ENCODE peak calls at places on chromosomes 6 and 20, in five cellular contexts. One of them, this sample, is unnamed.

GRCh38 chr20:47336013-47336754 is 20.3 kb downstream of the ZMYND8 start:
- DNase-seq in LoVo: no peak
- DNase-seq in AG20443: peak
- DNase-seq in stimulated activated CD8-positive, alpha-beta memory T cell treated with anti-CD3 and anti-CD28 coated beads, Interleukin-2, amount 100 ng/mL, for 48 hours: no peak
- DNase-seq in mucosa of descending colon: no peak
- DNase-seq in this sample: no peak

GRCh38 chr6:162200036-162200435 is 527.5 kb downstream of the PRKN start:
- DNase-seq in stimulated activated CD8-positive, alpha-beta memory T cell treated with anti-CD3 and anti-CD28 coated beads, Interleukin-2, amount 100 ng/mL, for 48 hours: no peak
- DNase-seq in AG20443: no peak
- DNase-seq in mucosa of descending colon: no peak
- DNase-seq in LoVo: no peak
- DNase-seq in this sample: no peak

GRCh38 chr6:140747114-140747513 is 1372.7 kb upstream of the CITED2 start:
- DNase-seq in LoVo: no peak
- DNase-seq in AG20443: no peak
- DNase-seq in stimulated activated CD8-positive, alpha-beta memory T cell treated with anti-CD3 and anti-CD28 coated beads, Interleukin-2, amount 100 ng/mL, for 48 hours: no peak
- DNase-seq in mucosa of descending colon: no peak
- DNase-seq in this sample: no peak

GRCh38 chr20:4893709-4894108 is 107.6 kb downstream of the SLC23A2 start:
- DNase-seq in mucosa of descending colon: no peak
- DNase-seq in LoVo: no peak
- DNase-seq in stimulated activated CD8-positive, alpha-beta memory T cell treated with anti-CD3 and anti-CD28 coated beads, Interleukin-2, amount 100 ng/mL, for 48 hours: no peak
- DNase-seq in AG20443: no peak
- DNase-seq in this sample: no peak

GRCh38 chr6:15433517-15433874 is 187.6 kb downstream of the JARID2 start:
- DNase-seq in LoVo: no peak
- DNase-seq in mucosa of descending colon: no peak
- DNase-seq in AG20443: no peak
- DNase-seq in stimulated activated CD8-positive, alpha-beta memory T cell treated with anti-CD3 and anti-CD28 coated beads, Interleukin-2, amount 100 ng/mL, for 48 hours: no peak
- DNase-seq in this sample: no peak

GRCh38 chr20:50245561-50246366 is 55.1 kb downstream of the CEBPB start:
- DNase-seq in AG20443: peak
- DNase-seq in LoVo: peak
- DNase-seq in stimulated activated CD8-positive, alpha-beta memory T cell treated with anti-CD3 and anti-CD28 coated beads, Interleukin-2, amount 100 ng/mL, for 48 hours: no peak
- DNase-seq in mucosa of descending colon: no peak
- DNase-seq in this sample: no peak

GRCh38 chr6:6793388-6794250 is 205.1 kb downstream of the LY86 start:
- DNase-seq in mucosa of descending colon: no peak
- DNase-seq in LoVo: no peak
- DNase-seq in AG20443: no peak
- DNase-seq in stimulated activated CD8-positive, alpha-beta memory T cell treated with anti-CD3 and anti-CD28 coated beads, Interleukin-2, amount 100 ng/mL, for 48 hours: no peak
- DNase-seq in this sample: no peak

GRCh38 chr6:167510648-167511047 is 185.8 kb downstream of the TTLL2 start:
- DNase-seq in mucosa of descending colon: no peak
- DNase-seq in stimulated activated CD8-positive, alpha-beta memory T cell treated with anti-CD3 and anti-CD28 coated beads, Interleukin-2, amount 100 ng/mL, for 48 hours: no peak
- DNase-seq in AG20443: no peak
- DNase-seq in LoVo: no peak
- DNase-seq in this sample: no peak

GRCh38 chr20:8932192-8933150 is 136.4 kb upstream of the PLCB4 start:
- DNase-seq in mucosa of descending colon: no peak
- DNase-seq in LoVo: no peak
- DNase-seq in stimulated activated CD8-positive, alpha-beta memory T cell treated with anti-CD3 and anti-CD28 coated beads, Interleukin-2, amount 100 ng/mL, for 48 hours: no peak
- DNase-seq in AG20443: peak
- DNase-seq in this sample: peak

GRCh38 chr6:34546551-34547321 is 9.4 kb downstream of the SPDEF start:
- DNase-seq in AG20443: no peak
- DNase-seq in stimulated activated CD8-positive, alpha-beta memory T cell treated with anti-CD3 and anti-CD28 coated beads, Interleukin-2, amount 100 ng/mL, for 48 hours: no peak
- DNase-seq in mucosa of descending colon: peak
- DNase-seq in LoVo: peak
- DNase-seq in this sample: no peak

GRCh38 chr6:32087574-32088486 is 21.3 kb downstream of the TNXB start:
- DNase-seq in LoVo: peak
- DNase-seq in stimulated activated CD8-positive, alpha-beta memory T cell treated with anti-CD3 and anti-CD28 coated beads, Interleukin-2, amount 100 ng/mL, for 48 hours: peak
- DNase-seq in AG20443: no peak
- DNase-seq in mucosa of descending colon: peak
- DNase-seq in this sample: peak

GRCh38 chr20:46253391-46253790 is 54.9 kb downstream of the CDH22 start:
- DNase-seq in LoVo: no peak
- DNase-seq in mucosa of descending colon: no peak
- DNase-seq in stimulated activated CD8-positive, alpha-beta memory T cell treated with anti-CD3 and anti-CD28 coated beads, Interleukin-2, amount 100 ng/mL, for 48 hours: no peak
- DNase-seq in AG20443: peak
- DNase-seq in this sample: peak

GRCh38 chr6:158053377-158054313 is 72.0 kb downstream of the SYNJ2 start:
- DNase-seq in LoVo: no peak
- DNase-seq in stimulated activated CD8-positive, alpha-beta memory T cell treated with anti-CD3 and anti-CD28 coated beads, Interleukin-2, amount 100 ng/mL, for 48 hours: no peak
- DNase-seq in mucosa of descending colon: no peak
- DNase-seq in AG20443: no peak
- DNase-seq in this sample: no peak

GRCh38 chr6:56595490-56596122 is 47.1 kb downstream of the DST start:
- DNase-seq in AG20443: peak
- DNase-seq in stimulated activated CD8-positive, alpha-beta memory T cell treated with anti-CD3 and anti-CD28 coated beads, Interleukin-2, amount 100 ng/mL, for 48 hours: no peak
- DNase-seq in LoVo: peak
- DNase-seq in mucosa of descending colon: no peak
- DNase-seq in this sample: peak

GRCh38 chr6:324116-324728 is 31.9 kb downstream of the DUSP22 start:
- DNase-seq in AG20443: no peak
- DNase-seq in stimulated activated CD8-positive, alpha-beta memory T cell treated with anti-CD3 and anti-CD28 coated beads, Interleukin-2, amount 100 ng/mL, for 48 hours: no peak
- DNase-seq in mucosa of descending colon: peak
- DNase-seq in LoVo: no peak
- DNase-seq in this sample: no peak

GRCh38 chr6:18308070-18308735 is 43.9 kb upstream of the DEK start:
- DNase-seq in LoVo: no peak
- DNase-seq in stimulated activated CD8-positive, alpha-beta memory T cell treated with anti-CD3 and anti-CD28 coated beads, Interleukin-2, amount 100 ng/mL, for 48 hours: no peak
- DNase-seq in mucosa of descending colon: no peak
- DNase-seq in AG20443: peak
- DNase-seq in this sample: no peak

GRCh38 chr6:57822896-57823358 is 505.5 kb downstream of the PRIM2 start:
- DNase-seq in AG20443: no peak
- DNase-seq in LoVo: no peak
- DNase-seq in stimulated activated CD8-positive, alpha-beta memory T cell treated with anti-CD3 and anti-CD28 coated beads, Interleukin-2, amount 100 ng/mL, for 48 hours: no peak
- DNase-seq in mucosa of descending colon: no peak
- DNase-seq in this sample: no peak

GRCh38 chr6:19450651-19451050 is 386.5 kb upstream of the ID4 start:
- DNase-seq in stimulated activated CD8-positive, alpha-beta memory T cell treated with anti-CD3 and anti-CD28 coated beads, Interleukin-2, amount 100 ng/mL, for 48 hours: no peak
- DNase-seq in LoVo: no peak
- DNase-seq in AG20443: no peak
- DNase-seq in mucosa of descending colon: no peak
- DNase-seq in this sample: no peak